ENCODE peak calls at places on chromosomes 16 and 17, in five cellular contexts. N, S, U, Y and I are unnamed samples.

GRCh38 chr17:74619077-74619673 is 4.4 kb downstream of the CD300E start:
- DNase-seq in N (no peak), S (no peak), U (no peak), Y (no peak), I (no peak)

GRCh38 chr17:8153550-8153956 is 1.3 kb upstream of the PER1 start:
- DNase-seq in N (peak), S (no peak), U (peak), Y (peak), I (no peak)

GRCh38 chr16:12315330-12316138 is 339.0 kb downstream of the SNX29 start:
- DNase-seq in N (no peak), S (no peak), U (no peak), Y (no peak), I (no peak)

GRCh38 chr16:14539631-14540030 is 90.4 kb downstream of the PARN start:
- DNase-seq in N (peak), S (no peak), U (no peak), Y (no peak), I (no peak)

GRCh38 chr16:11484691-11485258 is 101.9 kb downstream of the LITAF start:
- DNase-seq in N (peak), S (no peak), U (peak), Y (no peak), I (no peak)

GRCh38 chr17:39732586-39732985 is 2.3 kb upstream of the MIEN1 start:
- DNase-seq in N (no peak), S (no peak), U (no peak), Y (no peak), I (no peak)

GRCh38 chr16:8581923-8582580 is 8.3 kb downstream of the TMEM114 start:
- DNase-seq in N (no peak), S (no peak), U (peak), Y (no peak), I (no peak)

GRCh38 chr16:47715442-47716054 is 254.4 kb downstream of the PHKB start:
- DNase-seq in N (no peak), S (no peak), U (no peak), Y (no peak), I (no peak)

GRCh38 chr16:67104061-67104460 is 5.7 kb upstream of the PHAF1 start:
- DNase-seq in N (peak), S (no peak), U (peak), Y (peak), I (no peak)

GRCh38 chr16:75320435-75320834 is 69.0 kb upstream of the BCAR1 start:
- DNase-seq in N (no peak), S (no peak), U (no peak), Y (no peak), I (peak)

GRCh38 chr17:66462010-66462409 is 159.6 kb downstream of the PRKCA start:
- DNase-seq in N (no peak), S (no peak), U (no peak), Y (no peak), I (no peak)

GRCh38 chr17:58172369-58173071 is 5.7 kb downstream of the OR4D2 start:
- DNase-seq in N (peak), S (no peak), U (peak), Y (peak), I (peak)

GRCh38 chr16:86384980-86385379 is 125.3 kb upstream of the FOXF1 start:
- DNase-seq in N (no peak), S (no peak), U (no peak), Y (no peak), I (no peak)

GRCh38 chr16:57528499-57529323 is 7.7 kb downstream of the CCDC102A start:
- DNase-seq in N (no peak), S (no peak), U (no peak), Y (peak), I (no peak)

GRCh38 chr16:66476328-66477027 is 49.4 kb downstream of the BEAN1 start:
- DNase-seq in N (no peak), S (no peak), U (peak), Y (peak), I (no peak)

GRCh38 chr17:6306820-6307219 is 128.1 kb downstream of the AIPL1 start:
- DNase-seq in N (no peak), S (no peak), U (no peak), Y (no peak), I (no peak)

GRCh38 chr16:27818231-27818630 is 245.3 kb downstream of the GSG1L start:
- DNase-seq in N (no peak), S (no peak), U (no peak), Y (no peak), I (no peak)

GRCh38 chr16:3187798-3188674 is at the start of gene OR1F1:
- DNase-seq in N (peak), S (no peak), U (peak), Y (peak), I (no peak)

DNA sequence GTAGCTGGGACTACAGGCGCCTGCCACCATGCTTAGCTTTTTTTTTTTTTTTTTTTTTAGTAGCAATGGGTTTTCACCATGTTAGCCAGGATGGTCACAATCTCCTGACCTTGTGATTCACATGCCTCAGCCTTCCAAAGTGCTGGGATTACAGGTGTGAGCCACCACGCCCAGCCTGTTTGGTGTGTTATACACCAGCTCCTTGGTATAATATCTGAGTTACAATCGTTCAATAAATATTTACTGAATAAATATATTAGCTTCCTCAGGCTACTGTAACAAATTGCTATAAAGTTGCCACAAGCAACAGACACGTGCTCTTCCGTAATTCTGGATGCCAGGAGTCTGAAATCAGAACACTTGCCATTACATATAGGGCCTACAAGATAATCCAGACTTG is 13.6 kb upstream of the FAM20A start:
- DNase-seq in N (no peak), S (no peak), U (no peak), Y (no peak), I (no peak)
- H2BK15ac ChIP-seq in N (no peak), S (no peak), U (no peak), Y (no peak), I (no peak)

DNA sequence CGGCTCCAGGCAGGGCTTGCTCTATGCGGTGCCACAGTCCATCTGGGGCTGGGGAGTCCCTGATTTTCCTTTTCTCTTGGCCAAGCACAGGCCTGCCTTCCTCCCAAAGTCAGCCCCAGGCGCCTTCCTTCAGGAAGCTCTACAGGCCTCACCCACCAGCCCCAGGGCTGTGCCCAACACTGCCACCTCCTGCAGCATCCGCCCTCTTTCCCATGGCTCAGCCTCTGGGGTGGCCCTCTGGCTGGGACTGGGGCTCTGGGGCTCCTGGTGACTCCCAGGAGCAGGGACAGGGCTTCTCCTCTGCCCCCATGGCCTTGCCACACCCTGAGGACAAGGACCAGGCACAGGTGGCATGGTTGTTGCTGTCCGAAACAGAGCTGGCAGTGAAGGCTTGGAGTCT is 817 bp downstream of the ITGB4 start:
- DNase-seq in N (no peak), S (no peak), U (no peak), Y (no peak), I (no peak)
- H3K14ac ChIP-seq in N (no peak), S (no peak), U (no peak), Y (no peak), I (no peak)

DNA sequence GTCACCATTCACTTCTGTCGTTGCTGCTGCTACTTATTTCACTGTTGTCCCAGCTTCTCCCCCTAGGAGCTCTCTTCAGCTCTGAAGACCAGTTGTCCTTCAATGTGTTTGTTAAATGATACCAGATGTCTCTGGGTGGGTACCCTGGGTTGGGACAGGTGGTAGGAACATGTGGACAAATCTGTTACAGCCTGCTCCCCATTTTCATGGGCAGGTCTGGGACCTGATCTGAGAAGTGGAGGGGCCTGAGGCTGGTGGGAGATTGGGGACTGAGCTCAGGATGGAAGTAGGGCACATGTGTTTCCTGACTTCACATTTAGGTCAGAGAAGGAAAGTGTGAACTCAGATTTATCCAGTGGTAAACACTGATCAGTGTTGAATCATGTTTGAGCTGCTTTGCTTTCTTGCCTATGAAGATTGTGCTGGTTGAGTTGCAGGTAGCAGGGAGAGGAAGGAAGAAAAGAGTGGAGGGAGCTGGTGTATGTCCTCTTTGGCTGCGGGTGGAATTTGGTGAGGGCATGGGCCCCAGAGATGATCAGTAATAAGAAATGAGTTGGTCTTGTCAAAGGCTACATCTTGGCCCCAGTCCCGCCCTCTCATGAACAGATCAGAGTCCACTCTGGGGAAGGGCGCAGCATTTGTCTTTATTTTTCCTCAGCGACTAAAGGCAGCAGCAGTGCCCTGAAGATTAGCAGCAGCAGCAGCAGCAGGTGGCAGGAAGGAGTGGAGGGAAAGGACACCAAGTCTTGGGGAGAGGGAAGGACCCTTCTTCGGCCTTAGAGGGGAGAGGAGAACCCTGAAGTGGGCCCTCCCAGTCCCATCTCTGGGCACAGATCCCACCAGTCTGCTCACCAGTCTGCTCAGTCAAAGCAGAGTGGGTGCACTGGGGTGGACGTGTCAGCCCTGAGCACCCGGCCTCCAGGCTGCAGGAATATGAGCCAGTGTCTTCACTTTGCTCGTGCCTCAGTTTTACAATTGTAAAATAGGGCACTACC is 6.1 kb upstream of the EFTUD2 start:
- DNase-seq in N (peak), S (no peak), U (no peak), Y (no peak), I (no peak)
- H2AK5ac ChIP-seq in N (peak), S (no peak), U (peak), Y (no peak), I (no peak)

DNA sequence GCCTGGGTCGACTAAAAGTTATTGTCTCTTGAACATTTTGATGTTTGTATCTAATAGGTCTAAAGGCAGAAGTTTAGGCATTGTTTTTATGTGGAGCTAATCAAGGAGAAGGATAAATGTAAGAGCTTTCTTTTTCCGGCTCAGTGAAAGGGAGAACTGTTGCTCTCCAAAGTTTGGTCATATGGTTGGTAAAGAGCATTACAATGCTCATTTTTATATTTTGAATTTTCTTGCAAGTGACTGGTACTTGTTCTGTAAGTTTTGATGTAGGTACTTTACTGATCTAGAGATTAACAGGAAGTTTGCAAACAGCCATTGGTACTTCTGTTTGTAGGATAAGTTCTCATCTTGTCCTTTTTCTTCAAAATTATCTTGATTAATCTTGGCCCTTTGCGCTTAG is 30.9 kb upstream of the BCAS3 start:
- DNase-seq in N (no peak), S (no peak), U (no peak), Y (no peak), I (no peak)
- H2BK15ac ChIP-seq in N (no peak), S (no peak), U (no peak), Y (no peak), I (no peak)

GRCh38 chr17:49858796-49859195 is 10.9 kb upstream of the TAC4 start:
- DNase-seq in N (no peak), S (no peak), U (no peak), Y (no peak), I (no peak)

GRCh38 chr17:49866882-49867413 is 19.1 kb upstream of the TAC4 start:
- DNase-seq in N (no peak), S (no peak), U (no peak), Y (no peak), I (no peak)

GRCh38 chr17:49859991-49860953 is 12.4 kb upstream of the TAC4 start:
- DNase-seq in N (no peak), S (no peak), U (no peak), Y (peak), I (no peak)

GRCh38 chr17:49862781-49863331 is 15.0 kb upstream of the TAC4 start:
- DNase-seq in N (no peak), S (no peak), U (no peak), Y (no peak), I (no peak)

GRCh38 chr17:49861150-49861884 is 13.4 kb upstream of the TAC4 start:
- DNase-seq in N (peak), S (no peak), U (peak), Y (peak), I (peak)
- H3K14ac ChIP-seq in N (no peak), S (no peak), U (no peak), Y (no peak), I (no peak)

DNA sequence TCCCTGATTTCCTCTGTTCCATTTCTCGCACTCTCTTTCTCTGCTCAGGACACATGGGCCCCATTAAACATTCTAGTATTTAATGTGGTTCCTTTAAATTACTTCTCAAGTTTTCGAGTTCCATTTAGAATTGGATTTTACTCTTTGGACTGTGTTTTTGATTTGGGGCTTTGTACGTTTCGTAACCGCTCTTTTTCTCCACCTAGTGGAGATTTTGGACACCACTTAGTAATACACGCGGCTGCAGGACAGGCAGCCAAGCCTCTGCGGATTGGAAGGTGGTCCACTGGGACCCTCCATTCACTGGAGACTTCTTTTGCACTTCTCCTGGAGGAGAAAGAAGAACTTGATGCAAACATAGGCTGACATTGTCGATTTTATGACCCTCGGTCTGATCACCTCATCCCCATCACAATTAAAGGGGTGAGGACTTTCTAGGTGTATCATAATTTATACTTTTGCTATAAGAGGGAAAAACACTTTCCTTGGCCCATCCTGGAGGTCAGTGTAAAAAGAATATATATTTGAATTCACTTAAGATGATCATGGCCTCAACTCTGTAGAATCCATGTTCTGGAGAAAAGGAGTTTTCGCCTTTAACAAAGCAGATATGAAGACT is 85.8 kb downstream of the NOG start:
- DNase-seq in N (peak), S (no peak), U (peak), Y (no peak), I (peak)
- H2AK5ac ChIP-seq in N (no peak), S (no peak), U (no peak), Y (no peak), I (no peak)

GRCh38 chr17:77280304-77280910 is 139.6 kb downstream of the SEC14L1 start:
- DNase-seq in N (peak), S (no peak), U (peak), Y (peak), I (no peak)
- H2BK15ac ChIP-seq in N (peak), S (no peak), U (peak), Y (no peak), I (no peak)

DNA sequence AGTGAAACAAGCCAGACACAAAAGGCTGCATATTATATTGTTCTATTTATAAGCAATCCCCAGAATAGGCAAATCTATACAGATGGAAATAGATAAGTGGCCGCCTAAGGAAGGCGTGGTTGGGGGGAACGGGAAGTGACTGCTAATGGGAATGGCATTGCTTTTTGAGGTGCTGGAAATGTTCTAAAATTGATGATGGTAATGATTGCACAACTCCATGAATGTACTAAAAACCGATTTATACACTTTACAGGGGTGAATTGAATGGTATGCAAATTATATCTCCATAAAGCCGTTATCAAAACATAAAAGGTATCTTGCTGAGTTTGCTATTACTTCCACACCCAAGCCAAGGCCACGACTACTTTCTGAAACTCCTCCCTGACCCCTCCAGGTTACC is 67.7 kb downstream of the GAS7 start:
- DNase-seq in N (peak), S (no peak), U (no peak), Y (no peak), I (no peak)
- H3K14ac ChIP-seq in N (peak), S (no peak), U (no peak), Y (no peak), I (no peak)

DNA sequence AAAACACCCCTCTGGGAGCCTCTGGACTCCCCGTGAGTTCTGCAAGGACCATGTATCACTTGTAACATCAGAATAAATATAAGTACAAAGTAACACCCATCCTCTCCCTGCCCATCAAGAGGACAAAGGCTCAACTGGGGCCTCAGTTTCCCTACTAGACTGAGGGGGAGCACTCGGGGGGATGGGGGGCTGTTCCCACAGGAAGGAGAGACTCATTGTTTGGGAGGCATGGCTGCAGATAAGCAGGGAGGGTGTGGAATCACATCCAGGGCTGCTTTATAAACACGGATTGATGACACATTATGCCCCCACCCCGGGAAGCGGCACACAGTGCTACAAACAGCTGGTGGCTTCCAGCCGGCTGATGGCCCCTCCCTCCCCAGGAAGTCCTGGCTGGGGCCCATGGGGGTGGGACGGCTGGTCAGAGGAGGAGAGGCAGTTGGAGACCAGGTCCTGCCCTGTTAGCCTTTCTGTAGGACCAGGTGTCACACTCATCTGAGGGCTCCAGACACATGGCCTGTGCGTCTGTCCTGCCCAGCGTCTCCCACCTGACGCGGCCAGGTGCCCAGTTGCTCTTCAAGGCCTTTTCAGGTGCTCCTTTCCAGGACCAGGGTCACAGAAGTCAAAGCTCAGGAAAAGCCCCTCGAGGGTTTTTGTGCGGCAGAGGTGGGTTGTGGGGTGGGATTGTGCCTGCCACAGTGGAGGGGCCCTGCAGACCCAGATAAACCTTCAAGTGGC is 1.3 kb upstream of the MPG start:
- DNase-seq in N (peak), S (no peak), U (peak), Y (no peak), I (no peak)
- H2AK5ac ChIP-seq in N (peak), S (peak), U (peak), Y (no peak), I (peak)